ENCODE peak calls at places on chromosomes 4 and X, in six cellular contexts. E is H1, C is tibial nerve, T is upper lobe of left lung, Q is IMR-90, B is prostate gland. K is an unnamed sample.

GRCh38 chrX:44431206-44431605 is 87.7 kb upstream of the EFHC2 start:
- DNase-seq in E (no peak), Q (peak; percentile 16), B (peak; percentile 5), C (no peak), T (no peak), K (no peak)

GRCh38 chr4:143282170-143282760 is 54.4 kb upstream of the GAB1 start:
- DNase-seq in Q (no peak), E (no peak), B (no peak), C (peak; percentile 10), T (no peak), K (no peak)

GRCh38 chr4:168508683-168509082 is 11.8 kb downstream of the PALLD start:
- DNase-seq in E (no peak), Q (no peak), C (no peak), B (no peak), T (no peak), K (no peak)

GRCh38 chr4:38715076-38715475 is 51.1 kb downstream of the KLF3 start:
- DNase-seq in E (no peak), C (no peak), B (no peak), T (no peak), Q (no peak), K (no peak)

GRCh38 chr4:8261851-8262535 is 7.6 kb upstream of the HTRA3 start:
- DNase-seq in E (no peak), Q (peak; percentile 25), T (no peak), C (no peak), B (no peak), K (no peak)

GRCh38 chrX:84469226-84469625 is 33.0 kb downstream of the HDX start:
- DNase-seq in B (no peak), T (no peak), E (no peak), C (no peak), Q (peak; percentile 42), K (no peak)

GRCh38 chr4:150045410-150045809 is 32.8 kb upstream of the DCLK2 start:
- DNase-seq in Q (no peak), T (no peak), E (no peak), C (no peak), B (no peak), K (no peak)

GRCh38 chr4:173076903-173077629 is 91.5 kb upstream of the GALNT7 start:
- DNase-seq in Q (peak; percentile 12), E (no peak), C (no peak), T (no peak), B (no peak), K (no peak)

GRCh38 chr4:38804654-38805295 is at the start of gene TLR1:
- DNase-seq in C (no peak), B (no peak), T (no peak), E (no peak), Q (peak; percentile 64), K (no peak)

GRCh38 chrX:111098874-111099273 is 2.9 kb downstream of the PAK3 start:
- DNase-seq in C (peak; percentile 27), Q (peak; percentile 11), T (peak; percentile 39), B (no peak), E (peak; percentile 81), K (no peak)

GRCh38 chrX:139971394-139971749 is 6.1 kb upstream of the CXorf66 start:
- DNase-seq in B (no peak), T (no peak), C (no peak), E (no peak), Q (no peak), K (no peak)

GRCh38 chr4:147440442-147440841 is 40.5 kb upstream of the EDNRA start:
- DNase-seq in T (no peak), Q (no peak), C (no peak), E (no peak), B (no peak), K (no peak)

GRCh38 chrX:56314334-56314733 is 82.2 kb downstream of the KLF8 start:
- DNase-seq in C (no peak), E (no peak), T (no peak), Q (no peak), B (no peak), K (no peak)

GRCh38 chr4:71211748-71212147 is 127.1 kb upstream of the SLC4A4 start:
- DNase-seq in E (no peak), T (no peak), Q (no peak), B (no peak), C (no peak), K (no peak)

GRCh38 chrX:11053351-11053750 is 57.8 kb upstream of the HCCS start:
- DNase-seq in T (no peak), C (no peak), Q (peak; percentile 23), E (no peak), B (no peak), K (no peak)

GRCh38 chr4:55378617-55379467 is 16.9 kb upstream of the TMEM165 start:
- DNase-seq in B (peak; percentile 81), E (no peak), T (peak; percentile 61), C (no peak), Q (no peak), K (no peak)

GRCh38 chr4:65367306-65367705 is 303.0 kb downstream of the EPHA5 start:
- DNase-seq in B (no peak), Q (no peak), T (no peak), C (no peak), E (no peak), K (no peak)

GRCh38 chr4:5165419-5166369 is 114.4 kb downstream of the STK32B start:
- DNase-seq in Q (peak; percentile 64), B (no peak), E (peak; percentile 38), C (no peak), T (no peak), K (no peak)

GRCh38 chr4:17758459-17758858 is 23.0 kb downstream of the FAM184B start:
- DNase-seq in E (no peak), T (no peak), C (no peak), B (no peak), Q (no peak), K (no peak)

GRCh38 chr4:105895609-105896460 is 564 bp downstream of the NPNT start:
- DNase-seq in C (no peak), Q (no peak), B (peak; percentile 67), T (peak; percentile 67), E (peak; percentile 69), K (peak; percentile 85)

GRCh38 chrX:113391875-113392274 is 551.2 kb upstream of the AMOT start:
- DNase-seq in Q (no peak), T (no peak), C (no peak), B (no peak), E (no peak), K (no peak)

GRCh38 chrX:113389846-113390245 is 549.2 kb upstream of the AMOT start:
- DNase-seq in Q (no peak), T (no peak), E (no peak), B (no peak), C (no peak), K (no peak)

GRCh38 chrX:113390531-113390930 is 549.9 kb upstream of the AMOT start:
- DNase-seq in E (no peak), C (no peak), T (no peak), B (no peak), Q (no peak), K (no peak)

DNA sequence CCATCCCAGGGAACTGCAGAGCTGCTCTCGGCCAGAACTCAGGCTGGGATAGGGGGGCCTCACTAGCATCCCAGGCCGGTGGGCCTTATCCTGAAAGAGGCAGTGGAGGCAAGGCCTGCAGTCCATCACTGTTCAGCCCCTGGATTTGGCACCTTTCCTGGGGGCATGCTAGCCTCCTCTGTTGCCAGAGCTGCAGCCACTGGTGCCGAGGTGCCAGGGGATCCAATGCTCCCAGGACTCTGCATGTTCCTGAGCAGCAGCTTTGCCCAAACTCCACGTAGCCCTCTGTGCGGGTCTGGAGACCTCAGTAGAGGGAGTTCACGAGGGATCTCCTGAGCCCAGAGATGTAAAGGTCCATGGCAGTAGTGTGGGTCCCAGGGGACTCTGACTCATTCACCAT is 551.7 kb upstream of the AMOT start:
- DNase-seq in Q (no peak), C (no peak), E (no peak), B (no peak), T (no peak), K (no peak)
- TF ChIP-seq POLR2A in Q (no peak), C (no peak), E (no peak), B (no peak), T (no peak), K (no peak)

GRCh38 chr4:163395758-163396157 is 52.1 kb downstream of the NPY5R start:
- DNase-seq in C (no peak), Q (no peak), E (no peak), T (no peak), B (no peak), K (no peak)
- H3K4me3 ChIP-seq in C (no peak overlapping the region), Q (peak overlapping the region; percentile 47), E (no peak overlapping the region), T (no peak overlapping the region), B (no peak overlapping the region), K (no peak overlapping the region)

GRCh38 chr4:1579834-1580686 is 104.1 kb downstream of the FAM53A start:
- DNase-seq in T (peak; percentile 97), E (peak; percentile 97), C (peak; percentile 89), B (peak; percentile 64), Q (no peak), K (peak; percentile 90)
- TF ChIP-seq POLR2A in T (peak; percentile 50), E (no peak), C (peak; percentile 53), B (peak; percentile 52), Q (no peak), K (peak; percentile 21)

GRCh38 chrX:133590703-133591505 is 175.6 kb upstream of the GPC4 start:
- DNase-seq in B (no peak), T (no peak), C (no peak), Q (no peak), E (no peak), K (no peak)

GRCh38 chrX:133587818-133588217 is 172.5 kb upstream of the GPC4 start:
- DNase-seq in E (no peak), Q (no peak), T (no peak), C (no peak), B (no peak), K (no peak)

GRCh38 chrX:133586443-133586842 is 171.2 kb upstream of the GPC4 start:
- DNase-seq in B (no peak), Q (no peak), T (no peak), E (no peak), C (no peak), K (no peak)

GRCh38 chrX:133587071-133587470 is 171.8 kb upstream of the GPC4 start:
- DNase-seq in B (no peak), Q (no peak), E (no peak), C (no peak), T (no peak), K (no peak)

DNA sequence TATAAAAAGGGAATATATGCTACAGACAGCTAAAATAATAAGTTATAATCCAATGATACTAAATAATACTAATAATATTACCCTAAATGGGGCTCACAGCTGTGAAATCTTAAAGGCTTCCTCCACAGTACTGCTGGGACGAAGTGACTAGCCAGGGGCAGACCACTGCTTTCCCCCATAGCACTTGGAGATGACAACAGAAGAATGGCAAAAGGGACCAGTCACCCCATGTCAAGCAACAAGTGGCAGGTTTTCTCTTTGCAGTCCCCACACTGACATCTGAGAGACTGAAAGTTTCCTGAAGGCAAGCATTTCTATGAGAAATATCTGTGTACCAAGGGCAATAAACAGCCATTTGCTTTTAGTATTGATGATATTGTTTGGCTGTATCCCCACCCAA is 173.5 kb upstream of the GPC4 start:
- DNase-seq in Q (no peak), E (no peak), C (no peak), T (no peak), B (no peak), K (no peak)
- H3K4me3 ChIP-seq in Q (no peak overlapping the region), E (no peak overlapping the region), C (no peak overlapping the region), T (no peak overlapping the region), B (no peak overlapping the region), K (no peak overlapping the region)

DNA sequence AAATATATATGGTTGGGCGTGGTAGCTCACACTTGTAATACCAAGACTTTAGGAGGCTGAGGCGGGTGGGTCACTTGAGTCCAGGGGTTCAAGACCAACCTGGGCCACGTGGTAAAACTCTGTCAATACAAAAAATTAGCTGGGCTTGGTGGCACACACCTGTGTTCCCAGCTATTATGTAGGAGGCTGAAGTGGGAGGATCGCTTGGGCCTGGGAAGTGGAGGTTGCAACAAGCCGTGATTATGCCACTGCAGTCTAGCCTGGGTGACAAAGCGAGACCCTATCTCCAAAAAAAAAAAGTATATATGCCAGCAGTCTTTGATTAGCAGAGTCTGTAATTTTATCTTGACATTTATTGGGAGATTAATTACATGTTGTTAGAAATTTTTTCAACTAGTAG is 8.7 kb downstream of the EIF2S3 start:
- DNase-seq in E (no peak), B (no peak), T (no peak), C (no peak), Q (no peak), K (no peak)
- TF ChIP-seq POLR2A in E (peak; percentile 59), B (no peak), T (no peak), C (no peak), Q (no peak), K (no peak)